ENCODE peak calls at places on chromosomes 16 and 17, in nine cellular contexts. One of them, this sample, is unnamed.
A peak's percentile ranks its signal among the peaks of the same experiment; 100 is the strongest.

GRCh38 chr16:70691223-70692129 is 5.6 kb upstream of the MTSS2 start:
- DNase-seq in heart right ventricle: peak; percentile 88
- DNase-seq in lung: no peak
- DNase-seq in testis: no peak
- DNase-seq in cardiac muscle cell: peak; percentile 55
- DNase-seq in ascending aorta: peak; percentile 82
- DNase-seq in tibial artery: peak; percentile 98
- DNase-seq in ovary: peak; percentile 82
- DNase-seq in upper lobe of right lung: no peak
- DNase-seq in this sample: no peak

GRCh38 chr16:68548947-68549346 is 9.9 kb downstream of the ZFP90 start:
- DNase-seq in ascending aorta: no peak
- DNase-seq in cardiac muscle cell: no peak
- DNase-seq in heart right ventricle: no peak
- DNase-seq in upper lobe of right lung: no peak
- DNase-seq in lung: no peak
- DNase-seq in testis: no peak
- DNase-seq in tibial artery: no peak
- DNase-seq in ovary: no peak
- DNase-seq in this sample: no peak

GRCh38 chr17:61731330-61731729 is 132.0 kb downstream of the BRIP1 start:
- DNase-seq in upper lobe of right lung: no peak
- DNase-seq in testis: no peak
- DNase-seq in heart right ventricle: no peak
- DNase-seq in ovary: no peak
- DNase-seq in cardiac muscle cell: no peak
- DNase-seq in ascending aorta: no peak
- DNase-seq in tibial artery: no peak
- DNase-seq in lung: no peak
- DNase-seq in this sample: no peak

GRCh38 chr17:6427284-6427781 is 7.6 kb downstream of the AIPL1 start:
- DNase-seq in tibial artery: no peak
- DNase-seq in testis: no peak
- DNase-seq in cardiac muscle cell: no peak
- DNase-seq in ascending aorta: no peak
- DNase-seq in ovary: no peak
- DNase-seq in heart right ventricle: no peak
- DNase-seq in upper lobe of right lung: no peak
- DNase-seq in lung: no peak
- DNase-seq in this sample: no peak

GRCh38 chr16:56451753-56452689 is 667 bp downstream of the OGFOD1 start:
- DNase-seq in testis: peak; percentile 21
- DNase-seq in ovary: no peak
- DNase-seq in tibial artery: peak; percentile 79
- DNase-seq in upper lobe of right lung: no peak
- DNase-seq in lung: no peak
- DNase-seq in cardiac muscle cell: peak; percentile 75
- DNase-seq in heart right ventricle: peak; percentile 42
- DNase-seq in ascending aorta: no peak
- DNase-seq in this sample: no peak

GRCh38 chr17:76529643-76530488 is 7.6 kb downstream of the CYGB start:
- DNase-seq in upper lobe of right lung: peak; percentile 87
- DNase-seq in cardiac muscle cell: peak; percentile 49
- DNase-seq in testis: peak; percentile 82
- DNase-seq in heart right ventricle: peak; percentile 92
- DNase-seq in ascending aorta: peak; percentile 21
- DNase-seq in lung: peak; percentile 72
- DNase-seq in ovary: peak; percentile 92
- DNase-seq in tibial artery: peak; percentile 91
- DNase-seq in this sample: peak; percentile 70

GRCh38 chr16:21943571-21943970 is 9.6 kb upstream of the UQCRC2 start:
- DNase-seq in lung: no peak
- DNase-seq in ovary: no peak
- DNase-seq in tibial artery: no peak
- DNase-seq in ascending aorta: no peak
- DNase-seq in cardiac muscle cell: no peak
- DNase-seq in upper lobe of right lung: no peak
- DNase-seq in testis: no peak
- DNase-seq in heart right ventricle: no peak
- DNase-seq in this sample: no peak

GRCh38 chr17:69534235-69534621 is 119.7 kb downstream of the MAP2K6 start:
- DNase-seq in upper lobe of right lung: no peak
- DNase-seq in cardiac muscle cell: no peak
- DNase-seq in testis: no peak
- DNase-seq in ascending aorta: no peak
- DNase-seq in lung: no peak
- DNase-seq in heart right ventricle: no peak
- DNase-seq in tibial artery: no peak
- DNase-seq in ovary: no peak
- DNase-seq in this sample: no peak

GRCh38 chr17:9170336-9170735 is 149.0 kb downstream of the NTN1 start:
- DNase-seq in upper lobe of right lung: no peak
- DNase-seq in lung: no peak
- DNase-seq in cardiac muscle cell: no peak
- DNase-seq in heart right ventricle: no peak
- DNase-seq in ovary: no peak
- DNase-seq in tibial artery: no peak
- DNase-seq in testis: no peak
- DNase-seq in ascending aorta: no peak
- DNase-seq in this sample: no peak

GRCh38 chr17:6706996-6707395 is 6.2 kb downstream of the SLC13A5 start:
- DNase-seq in testis: no peak
- DNase-seq in ascending aorta: no peak
- DNase-seq in upper lobe of right lung: peak; percentile 46
- DNase-seq in lung: no peak
- DNase-seq in tibial artery: peak; percentile 51
- DNase-seq in heart right ventricle: no peak
- DNase-seq in ovary: no peak
- DNase-seq in cardiac muscle cell: no peak
- DNase-seq in this sample: no peak

GRCh38 chr17:66437466-66438026 is 135.1 kb downstream of the PRKCA start:
- DNase-seq in testis: no peak
- DNase-seq in tibial artery: no peak
- DNase-seq in ascending aorta: no peak
- DNase-seq in heart right ventricle: no peak
- DNase-seq in upper lobe of right lung: no peak
- DNase-seq in lung: no peak
- DNase-seq in ovary: no peak
- DNase-seq in cardiac muscle cell: no peak
- DNase-seq in this sample: no peak

GRCh38 chr17:28707339-28707720 is 4.4 kb downstream of the PROCA1 start:
- DNase-seq in ascending aorta: no peak
- DNase-seq in upper lobe of right lung: no peak
- DNase-seq in heart right ventricle: no peak
- DNase-seq in ovary: no peak
- DNase-seq in lung: no peak
- DNase-seq in cardiac muscle cell: no peak
- DNase-seq in tibial artery: no peak
- DNase-seq in testis: no peak
- DNase-seq in this sample: no peak

GRCh38 chr17:77737442-77738265 is 220.8 kb upstream of the TNRC6C start:
- DNase-seq in heart right ventricle: peak; percentile 5
- DNase-seq in tibial artery: peak; percentile 52
- DNase-seq in lung: peak; percentile 47
- DNase-seq in testis: no peak
- DNase-seq in upper lobe of right lung: peak; percentile 48
- DNase-seq in cardiac muscle cell: no peak
- DNase-seq in ovary: no peak
- DNase-seq in ascending aorta: no peak
- DNase-seq in this sample: no peak

GRCh38 chr16:58160855-58161254 is 31.7 kb upstream of the CFAP20 start:
- DNase-seq in ovary: no peak
- DNase-seq in lung: no peak
- DNase-seq in cardiac muscle cell: peak; percentile 86
- DNase-seq in heart right ventricle: no peak
- DNase-seq in tibial artery: no peak
- DNase-seq in upper lobe of right lung: no peak
- DNase-seq in testis: no peak
- DNase-seq in ascending aorta: no peak
- DNase-seq in this sample: no peak

GRCh38 chr17:2975469-2975958 is 87.9 kb downstream of the OR1D5 start:
- DNase-seq in tibial artery: peak; percentile 48
- DNase-seq in ovary: peak; percentile 56
- DNase-seq in upper lobe of right lung: peak; percentile 59
- DNase-seq in cardiac muscle cell: no peak
- DNase-seq in ascending aorta: no peak
- DNase-seq in heart right ventricle: no peak
- DNase-seq in testis: peak; percentile 52
- DNase-seq in lung: no peak
- DNase-seq in this sample: no peak

GRCh38 chr16:79183571-79183970 is 417.0 kb downstream of the MAF start:
- DNase-seq in ascending aorta: no peak
- DNase-seq in lung: no peak
- DNase-seq in heart right ventricle: no peak
- DNase-seq in cardiac muscle cell: no peak
- DNase-seq in testis: no peak
- DNase-seq in ovary: no peak
- DNase-seq in tibial artery: no peak
- DNase-seq in upper lobe of right lung: no peak
- DNase-seq in this sample: no peak

GRCh38 chr17:57274162-57274561 is 17.8 kb downstream of the MSI2 start:
- DNase-seq in upper lobe of right lung: no peak
- DNase-seq in lung: no peak
- DNase-seq in tibial artery: no peak
- DNase-seq in testis: no peak
- DNase-seq in heart right ventricle: no peak
- DNase-seq in ascending aorta: no peak
- DNase-seq in ovary: no peak
- DNase-seq in cardiac muscle cell: no peak
- DNase-seq in this sample: no peak

GRCh38 chr17:7656958-7657715 is 6.4 kb downstream of the ATP1B2 start:
- DNase-seq in ovary: peak; percentile 73
- DNase-seq in ascending aorta: no peak
- DNase-seq in testis: peak; percentile 58
- DNase-seq in tibial artery: peak; percentile 69
- DNase-seq in upper lobe of right lung: no peak
- DNase-seq in lung: no peak
- DNase-seq in cardiac muscle cell: peak; percentile 94
- DNase-seq in heart right ventricle: peak; percentile 87
- DNase-seq in this sample: peak; percentile 74

GRCh38 chr17:6510321-6511023 is 45.9 kb downstream of the PITPNM3 start:
- DNase-seq in ascending aorta: no peak
- DNase-seq in heart right ventricle: no peak
- DNase-seq in testis: no peak
- DNase-seq in upper lobe of right lung: peak; percentile 40
- DNase-seq in ovary: no peak
- DNase-seq in tibial artery: peak; percentile 52
- DNase-seq in lung: no peak
- DNase-seq in cardiac muscle cell: no peak
- DNase-seq in this sample: no peak

GRCh38 chr17:5002121-5002788 is 4.5 kb downstream of the KIF1C start:
- DNase-seq in upper lobe of right lung: no peak
- DNase-seq in heart right ventricle: no peak
- DNase-seq in lung: no peak
- DNase-seq in testis: no peak
- DNase-seq in tibial artery: no peak
- DNase-seq in ovary: no peak
- DNase-seq in ascending aorta: no peak
- DNase-seq in cardiac muscle cell: no peak
- DNase-seq in this sample: no peak

GRCh38 chr16:5010576-5011329 is 23.0 kb downstream of the NAGPA start:
- DNase-seq in lung: no peak
- DNase-seq in cardiac muscle cell: no peak
- DNase-seq in tibial artery: no peak
- DNase-seq in ascending aorta: no peak
- DNase-seq in heart right ventricle: no peak
- DNase-seq in ovary: no peak
- DNase-seq in testis: no peak
- DNase-seq in upper lobe of right lung: no peak
- DNase-seq in this sample: peak; percentile 85

GRCh38 chr17:73347355-73347754 is 35.6 kb upstream of the CDC42EP4 start:
- DNase-seq in ascending aorta: no peak
- DNase-seq in upper lobe of right lung: no peak
- DNase-seq in testis: peak; percentile 78
- DNase-seq in heart right ventricle: no peak
- DNase-seq in lung: no peak
- DNase-seq in ovary: no peak
- DNase-seq in cardiac muscle cell: no peak
- DNase-seq in tibial artery: no peak
- DNase-seq in this sample: no peak

GRCh38 chr17:59807892-59808509 is 84.7 kb downstream of the TUBD1 start:
- DNase-seq in upper lobe of right lung: no peak
- DNase-seq in testis: no peak
- DNase-seq in lung: no peak
- DNase-seq in heart right ventricle: no peak
- DNase-seq in tibial artery: no peak
- DNase-seq in cardiac muscle cell: no peak
- DNase-seq in ovary: no peak
- DNase-seq in ascending aorta: no peak
- DNase-seq in this sample: no peak
- H3K4me3 ChIP-seq in upper lobe of right lung: no peak overlapping the region
- H3K4me3 ChIP-seq in testis: no peak overlapping the region
- H3K4me3 ChIP-seq in lung: no peak overlapping the region
- H3K4me3 ChIP-seq in heart right ventricle: no peak overlapping the region
- H3K4me3 ChIP-seq in tibial artery: peak overlapping the region; percentile 11
- H3K4me3 ChIP-seq in cardiac muscle cell: no peak overlapping the region
- H3K4me3 ChIP-seq in ovary: no peak overlapping the region
- H3K4me3 ChIP-seq in ascending aorta: peak overlapping the region; percentile 29
- H3K4me3 ChIP-seq in this sample: no peak overlapping the region

DNA sequence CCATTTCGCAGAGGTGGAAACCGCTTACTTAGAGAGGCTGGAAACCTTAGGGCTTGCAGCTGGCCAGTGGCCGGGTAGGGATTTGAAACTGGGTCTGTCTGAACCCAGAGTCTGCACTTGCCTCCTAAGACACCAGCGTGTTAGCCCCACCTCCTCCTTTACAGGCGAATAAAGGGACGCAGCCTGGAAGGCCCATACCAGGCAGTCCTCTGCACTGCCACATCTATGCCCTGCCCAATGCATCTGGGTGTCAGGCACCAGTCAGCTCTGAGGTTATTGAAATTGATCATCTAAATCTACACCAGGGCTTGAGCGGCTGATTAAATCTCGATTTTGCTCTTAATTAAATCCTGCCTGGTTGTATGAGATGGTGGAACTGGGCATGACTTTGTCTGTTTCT is 19.9 kb upstream of the NAGS start:
- DNase-seq in tibial artery: no peak
- DNase-seq in cardiac muscle cell: no peak
- DNase-seq in testis: no peak
- DNase-seq in lung: no peak
- DNase-seq in upper lobe of right lung: no peak
- DNase-seq in ovary: no peak
- DNase-seq in ascending aorta: no peak
- DNase-seq in heart right ventricle: no peak
- DNase-seq in this sample: no peak
- H3K27ac ChIP-seq in tibial artery: no peak overlapping the region
- H3K27ac ChIP-seq in cardiac muscle cell: no peak overlapping the region
- H3K27ac ChIP-seq in testis: no peak overlapping the region
- H3K27ac ChIP-seq in lung: no peak overlapping the region
- H3K27ac ChIP-seq in upper lobe of right lung: no peak overlapping the region
- H3K27ac ChIP-seq in ovary: no peak overlapping the region
- H3K27ac ChIP-seq in ascending aorta: no peak overlapping the region
- H3K27ac ChIP-seq in heart right ventricle: no peak overlapping the region
- H3K27ac ChIP-seq in this sample: no peak overlapping the region

GRCh38 chr17:65198653-65199382 is 61.6 kb downstream of the RGS9 start:
- DNase-seq in lung: no peak
- DNase-seq in upper lobe of right lung: no peak
- DNase-seq in heart right ventricle: peak; percentile 5
- DNase-seq in testis: no peak
- DNase-seq in tibial artery: no peak
- DNase-seq in ascending aorta: no peak
- DNase-seq in ovary: no peak
- DNase-seq in cardiac muscle cell: peak; percentile 68
- DNase-seq in this sample: no peak
- H3K9me3 ChIP-seq in lung: no peaks in the 10 kb centered on the region
- H3K9me3 ChIP-seq in upper lobe of right lung: no peaks in the 10 kb centered on the region
- H3K9me3 ChIP-seq in heart right ventricle: no peaks in the 10 kb centered on the region
- H3K9me3 ChIP-seq in testis: no peaks in the 10 kb centered on the region
- H3K9me3 ChIP-seq in tibial artery: no peaks in the 10 kb centered on the region
- H3K9me3 ChIP-seq in ascending aorta: no peaks in the 10 kb centered on the region
- H3K9me3 ChIP-seq in ovary: no peaks in the 10 kb centered on the region
- H3K9me3 ChIP-seq in cardiac muscle cell: no peaks in the 10 kb centered on the region
- H3K9me3 ChIP-seq in this sample: no peaks in the 10 kb centered on the region

GRCh38 chr17:81537343-81537855 is 9.2 kb downstream of the FSCN2 start:
- DNase-seq in ascending aorta: no peak
- DNase-seq in ovary: no peak
- DNase-seq in heart right ventricle: no peak
- DNase-seq in upper lobe of right lung: no peak
- DNase-seq in lung: no peak
- DNase-seq in tibial artery: no peak
- DNase-seq in testis: peak; percentile 43
- DNase-seq in cardiac muscle cell: peak; percentile 66
- DNase-seq in this sample: peak; percentile 85
- H3K4me3 ChIP-seq in ascending aorta: no peak overlapping the region
- H3K4me3 ChIP-seq in ovary: no peak overlapping the region
- H3K4me3 ChIP-seq in heart right ventricle: no peak overlapping the region
- H3K4me3 ChIP-seq in upper lobe of right lung: no peak overlapping the region
- H3K4me3 ChIP-seq in lung: no peak overlapping the region
- H3K4me3 ChIP-seq in tibial artery: no peak overlapping the region
- H3K4me3 ChIP-seq in testis: no peak overlapping the region
- H3K4me3 ChIP-seq in cardiac muscle cell: no peak overlapping the region
- H3K4me3 ChIP-seq in this sample: no peak overlapping the region

This sample was measured in WERI-Rb-1.